ENCODE peak calls at places on chromosome 13, in nine cellular contexts. I is endodermal cell; E is left ventricle myocardium inferior; D is Peyer's patch; P is tibial artery; G is pancreas; F is sigmoid colon; Z is Panc1; A is CD8-positive, alpha-beta memory T cell. V is an unnamed sample. For H3K4me1, the result is how much of the 10 kb centered on the place peaks cover.

GRCh38 chr13:33207616-33207964 is 78.0 kb downstream of the STARD13 start:
- DNase-seq in D (no peak), Z (no peak), I (no peak), A (no peak), G (no peak), E (no peak), F (no peak), P (no peak), V (no peak)

GRCh38 chr13:97223711-97224461 is 1.8 kb downstream of the MBNL2 start:
- DNase-seq in I (peak), F (peak), A (no peak), D (peak), P (peak), Z (no peak), G (peak), E (peak), V (no peak)

GRCh38 chr13:112575680-112576079 is 12.3 kb downstream of the TUBGCP3 start:
- DNase-seq in Z (no peak), I (peak), P (no peak), A (no peak), F (no peak), D (no peak), G (no peak), E (no peak), V (no peak)

GRCh38 chr13:79810671-79811070 is 329.7 kb downstream of the NDFIP2 start:
- DNase-seq in A (no peak), I (no peak), F (no peak), P (no peak), G (no peak), D (no peak), E (no peak), Z (no peak), V (no peak)

GRCh38 chr13:30319703-30320102 is 12.4 kb upstream of the KATNAL1 start:
- DNase-seq in E (no peak), F (no peak), Z (no peak), P (no peak), D (no peak), G (no peak), I (no peak), A (no peak), V (no peak)

GRCh38 chr13:30908416-30908980 is 2.4 kb downstream of the MEDAG start:
- DNase-seq in G (no peak), A (no peak), I (no peak), F (no peak), D (no peak), Z (no peak), P (peak), E (peak), V (no peak)

GRCh38 chr13:103634066-103634465 is 567.8 kb upstream of the SLC10A2 start:
- DNase-seq in A (no peak), E (no peak), P (no peak), F (no peak), Z (no peak), D (no peak), I (no peak), G (no peak), V (no peak)

GRCh38 chr13:33208290-33208990 is 77.1 kb downstream of the STARD13 start:
- DNase-seq in G (no peak), E (no peak), D (no peak), I (no peak), A (no peak), P (no peak), Z (no peak), F (no peak), V (no peak)

GRCh38 chr13:106561551-106562170 is 6.3 kb downstream of the ARGLU1 start:
- DNase-seq in A (no peak), P (no peak), D (no peak), G (no peak), I (no peak), F (no peak), E (no peak), Z (no peak), V (peak)

GRCh38 chr13:112204881-112205327 is 138.0 kb downstream of the SOX1 start:
- DNase-seq in G (no peak), D (no peak), A (no peak), I (peak), P (no peak), E (peak), F (no peak), Z (no peak), V (no peak)

GRCh38 chr13:114282143-114282685 is 813 bp downstream of the UPF3A start:
- DNase-seq in I (peak), G (peak), D (peak), E (peak), P (peak), F (peak), Z (no peak), A (peak), V (no peak)

GRCh38 chr13:24512208-24513068 is at the start of gene PARP4:
- DNase-seq in A (peak), F (peak), G (peak), I (peak), P (peak), Z (peak), D (peak), E (peak), V (peak)

GRCh38 chr13:111657013-111657412 is 336.6 kb downstream of the TEX29 start:
- DNase-seq in G (no peak), Z (no peak), F (no peak), A (no peak), P (no peak), D (no peak), I (no peak), E (no peak), V (no peak)

GRCh38 chr13:73898276-73898675 is 235.9 kb downstream of the KLF12 start:
- DNase-seq in A (no peak), G (no peak), D (no peak), Z (no peak), P (no peak), I (no peak), E (no peak), F (no peak), V (no peak)

GRCh38 chr13:67466569-67466968 is 236.4 kb upstream of the PCDH9 start:
- DNase-seq in E (no peak), P (no peak), I (no peak), F (no peak), G (no peak), A (no peak), Z (no peak), D (no peak), V (no peak)

GRCh38 chr13:87872813-87873212 is 201.6 kb downstream of the SLITRK5 start:
- DNase-seq in F (no peak), D (no peak), A (no peak), I (no peak), E (no peak), P (no peak), G (no peak), Z (no peak), V (no peak)

GRCh38 chr13:113548171-113548641 is 36.3 kb upstream of the TFDP1 start:
- DNase-seq in D (no peak), Z (no peak), G (no peak), P (no peak), I (peak), A (no peak), F (no peak), E (no peak), V (no peak)

GRCh38 chr13:30504081-30504480 is 38.3 kb upstream of the HMGB1 start:
- DNase-seq in E (no peak), A (no peak), G (no peak), D (no peak), Z (no peak), I (no peak), P (no peak), F (no peak), V (no peak)

GRCh38 chr13:36905944-36906343 is 14.1 kb downstream of the SMAD9 start:
- DNase-seq in Z (no peak), G (no peak), A (no peak), D (no peak), I (no peak), F (no peak), E (no peak), P (no peak), V (no peak)

GRCh38 chr13:36907801-36908200 is 12.2 kb downstream of the SMAD9 start:
- DNase-seq in I (no peak), G (no peak), D (no peak), Z (no peak), A (no peak), E (no peak), P (no peak), F (no peak), V (no peak)

GRCh38 chr13:36907266-36907665 is 12.8 kb downstream of the SMAD9 start:
- DNase-seq in D (no peak), E (no peak), F (no peak), G (no peak), P (no peak), Z (no peak), I (no peak), A (no peak), V (no peak)

DNA sequence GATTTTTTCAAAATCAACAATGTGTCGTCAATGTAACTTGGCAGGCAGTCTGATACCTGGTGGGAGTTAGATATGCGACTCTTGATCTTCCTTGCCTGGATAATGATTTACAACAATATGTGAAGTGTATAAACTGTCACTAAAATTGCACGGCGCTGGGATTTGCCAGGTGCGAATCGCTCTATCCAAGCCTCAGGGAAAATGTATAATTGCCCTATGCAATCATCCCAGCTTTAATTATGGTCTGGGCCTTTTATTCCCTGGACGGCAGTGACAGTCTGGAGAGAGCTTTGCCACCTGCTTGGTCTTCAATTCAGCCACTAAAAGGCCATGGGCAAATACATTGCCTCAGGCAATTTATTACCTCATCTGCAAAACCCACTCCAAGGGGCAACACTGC is 15.8 kb downstream of the SMAD9 start:
- DNase-seq in A (no peak), F (no peak), Z (no peak), D (no peak), G (no peak), I (no peak), E (no peak), P (no peak), V (no peak)
- H3K4me1 ChIP-seq in A (under half), F (under half), Z (under half), D (under half), G (under half), I (under half), E (under half), P (under half), V (under half)

DNA sequence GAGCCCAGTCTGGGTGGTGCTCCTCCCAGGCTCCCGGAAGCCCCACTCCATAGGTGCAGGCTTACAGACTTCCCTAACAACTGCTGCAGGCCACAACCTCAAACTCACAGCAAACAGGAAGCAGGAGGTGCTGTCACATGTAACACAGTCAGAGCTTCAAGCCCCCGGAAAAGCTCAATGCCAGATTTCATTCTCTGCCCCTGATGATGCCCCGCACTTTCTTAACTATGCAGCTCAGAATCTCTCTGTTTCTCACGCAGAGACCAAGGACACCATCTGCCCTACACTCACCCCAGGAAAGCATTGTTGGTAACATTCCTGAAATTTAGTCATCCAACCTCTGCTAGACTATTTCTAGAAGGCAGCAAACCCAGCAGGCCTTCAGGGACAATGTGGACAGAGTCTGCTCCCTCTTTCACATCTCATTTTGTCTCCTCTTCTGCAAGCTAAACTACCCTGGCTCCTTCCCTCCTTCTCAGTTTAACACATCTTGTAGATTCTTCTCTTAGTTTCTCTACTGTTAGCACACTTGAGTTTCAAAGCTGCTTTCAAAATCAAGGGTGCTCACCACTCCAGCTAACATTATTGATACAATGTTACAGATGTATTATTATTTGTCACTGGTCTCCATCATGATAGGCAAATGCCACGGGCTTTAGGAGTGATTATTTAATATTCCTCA is 162.5 kb downstream of the KCTD12 start:
- DNase-seq in Z (no peak), D (no peak), E (peak), I (peak), P (peak), A (no peak), F (no peak), G (no peak), V (no peak)
- H3K27ac ChIP-seq in Z (no peak), D (peak), E (peak), I (no peak), P (peak), A (no peak), F (peak), G (peak), V (no peak)

GRCh38 chr13:83882626-83882959 is 319 bp upstream of the SLITRK1 start:
- DNase-seq in A (no peak), I (no peak), D (no peak), Z (no peak), E (no peak), P (no peak), G (no peak), F (no peak), V (no peak)

GRCh38 chr13:83879431-83880171 is 2.7 kb downstream of the SLITRK1 start:
- DNase-seq in A (no peak), P (no peak), Z (no peak), G (no peak), E (no peak), F (no peak), D (no peak), I (peak), V (no peak)

GRCh38 chr13:83880275-83881027 is 1.8 kb downstream of the SLITRK1 start:
- DNase-seq in G (no peak), E (no peak), F (no peak), A (no peak), Z (no peak), I (peak), P (no peak), D (no peak), V (no peak)

GRCh38 chr13:83881917-83882625 is at the start of gene SLITRK1:
- DNase-seq in A (no peak), D (no peak), P (no peak), Z (no peak), I (peak), E (no peak), F (no peak), G (peak), V (no peak)

GRCh38 chr13:83881031-83881727 is 1.1 kb downstream of the SLITRK1 start:
- DNase-seq in A (no peak), P (no peak), G (no peak), Z (no peak), E (no peak), D (no peak), F (no peak), I (peak), V (no peak)
- H3K4me3 ChIP-seq in A (no peak), P (no peak), G (peak), Z (peak), E (no peak), D (no peak), F (no peak), I (peak), V (no peak)

GRCh38 chr13:98510156-98510509 is 66.8 kb downstream of the STK24 start:
- DNase-seq in Z (no peak), P (no peak), D (no peak), A (no peak), E (no peak), I (no peak), F (no peak), G (no peak), V (no peak)
- H3K4me1 ChIP-seq in Z (under half), P (half or more), D (under half), A (half or more), E (half or more), I (under half), F (under half), G (under half), V (under half)

GRCh38 chr13:100674363-100674847 is at the start of gene TMTC4:
- DNase-seq in P (no peak), F (no peak), Z (no peak), I (no peak), G (no peak), D (peak), E (no peak), A (no peak), V (no peak)

GRCh38 chr13:100673831-100674362 is 698 bp downstream of the TMTC4 start:
- DNase-seq in Z (no peak), I (peak), P (no peak), F (peak), E (peak), G (peak), A (peak), D (peak), V (peak)

GRCh38 chr13:100671389-100672182 is 3.0 kb downstream of the TMTC4 start:
- DNase-seq in P (no peak), D (no peak), I (no peak), F (no peak), Z (no peak), E (no peak), G (no peak), A (no peak), V (no peak)

GRCh38 chr13:100674848-100675659 is 459 bp upstream of the TMTC4 start:
- DNase-seq in I (peak), P (peak), A (peak), Z (peak), D (peak), E (peak), F (peak), G (peak), V (peak)

GRCh38 chr13:100673376-100673830 is 1.2 kb downstream of the TMTC4 start:
- DNase-seq in I (peak), G (no peak), Z (no peak), F (no peak), A (no peak), P (no peak), D (no peak), E (no peak), V (no peak)
- H3K27ac ChIP-seq in I (peak), G (peak), Z (peak), F (peak), A (no peak), P (peak), D (peak), E (peak), V (no peak)

GRCh38 chr13:100497394-100497793 is 91.2 kb downstream of the GGACT start:
- DNase-seq in P (no peak), G (no peak), A (no peak), Z (no peak), E (no peak), D (no peak), I (peak), F (no peak), V (no peak)
- H3K4me3 ChIP-seq in P (no peak), G (no peak), A (no peak), Z (no peak), E (no peak), D (no peak), I (no peak), F (no peak), V (no peak)

DNA sequence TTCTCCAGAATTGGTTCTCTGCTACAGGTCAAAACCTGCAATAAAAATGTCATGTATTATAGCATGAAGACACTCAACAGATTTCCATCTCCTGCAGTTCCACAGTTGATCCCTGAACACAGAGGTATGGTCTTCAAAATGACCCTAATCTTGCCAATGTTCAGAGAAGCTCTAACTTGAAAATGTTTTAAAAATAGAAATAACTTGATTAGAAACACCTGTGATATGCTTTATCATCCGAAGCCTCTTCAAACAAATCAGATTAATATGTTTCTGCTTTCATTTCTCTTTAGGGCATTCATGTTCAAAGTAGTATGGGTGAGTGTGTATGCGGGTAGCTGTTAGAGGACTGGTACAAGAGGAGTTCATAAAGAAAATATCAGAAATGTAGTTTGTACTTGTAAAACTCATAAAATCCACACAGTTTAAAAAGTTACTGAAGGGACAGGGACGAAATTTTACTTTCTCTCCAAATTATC is 60.4 kb downstream of the KCNRG start:
- DNase-seq in D (no peak), P (no peak), F (no peak), E (no peak), A (no peak), Z (no peak), G (no peak), I (no peak), V (no peak)
- H3K4me1 ChIP-seq in D (under half), P (under half), F (under half), E (half or more), A (under half), Z (under half), G (under half), I (under half), V (under half)

GRCh38 chr13:84315527-84315926 is 433.3 kb upstream of the SLITRK1 start:
- DNase-seq in E (no peak), P (no peak), Z (no peak), A (no peak), G (no peak), D (no peak), I (no peak), F (no peak), V (no peak)
- H3K27ac ChIP-seq in E (no peak), P (no peak), Z (no peak), A (no peak), G (no peak), D (no peak), I (peak), F (no peak), V (no peak)

DNA sequence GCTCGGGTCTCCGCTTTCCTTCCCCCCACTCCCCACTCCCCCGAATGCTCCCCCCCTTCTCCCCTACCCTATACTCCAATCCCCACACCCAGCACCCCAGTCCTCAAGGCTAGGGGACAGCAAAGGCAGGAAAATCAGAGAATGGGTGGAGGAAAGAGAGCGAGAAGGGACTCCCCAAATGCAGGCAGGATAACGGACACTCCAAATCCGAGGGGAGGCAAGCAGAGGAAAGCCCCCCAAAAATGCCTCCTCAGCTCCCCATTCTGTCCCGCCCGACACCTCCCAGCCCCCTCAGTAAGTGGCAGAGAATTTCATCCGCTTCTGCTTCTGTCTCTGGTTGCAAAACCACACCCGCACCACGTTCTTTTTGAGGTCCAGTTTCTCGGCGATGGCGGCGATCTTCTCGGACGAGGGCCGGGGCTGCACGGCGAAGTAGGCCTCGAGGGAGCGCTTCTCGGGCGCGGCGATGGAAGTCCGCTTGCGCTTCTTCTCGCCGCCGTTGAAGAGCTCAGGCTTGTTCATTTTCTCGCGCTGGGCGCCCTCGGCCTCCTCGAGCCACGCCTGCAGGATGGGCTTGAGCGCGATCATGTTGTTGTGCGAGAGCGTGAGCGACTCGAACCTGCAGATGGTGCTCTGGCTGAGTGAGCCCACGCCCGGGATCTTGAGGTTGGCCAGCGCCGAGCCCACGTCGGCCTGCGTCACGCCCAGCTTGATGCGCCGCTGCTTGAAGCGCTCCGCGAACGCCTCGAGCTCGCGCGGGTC is 2.0 kb downstream of the POU4F1 start:
- DNase-seq in A (no peak), P (no peak), G (peak), D (peak), E (no peak), F (no peak), I (peak), Z (no peak), V (no peak)
- H3K4me3 ChIP-seq in A (no peak), P (no peak), G (no peak), D (peak), E (peak), F (peak), I (no peak), Z (no peak), V (peak)